ENCODE peak calls at places on chromosomes 11 and 22, in five cellular contexts. Y is HepG2, R is K562, N is HCT116, J is GM12878. T is an unnamed sample.

GRCh38 chr11:10325398-10326079 is 20.7 kb downstream of the ADM start:
- DNase-seq in J (no peak), Y (no peak), N (no peak), R (no peak), T (no peak)

GRCh38 chr22:19082101-19082500 is 40.1 kb downstream of the DGCR2 start:
- DNase-seq in R (no peak), N (no peak), Y (no peak), J (no peak), T (no peak)

GRCh38 chr11:129061466-129062194 is 119.0 kb upstream of the TP53AIP1 start:
- DNase-seq in Y (no peak), J (no peak), N (peak; percentile 80), R (no peak), T (no peak)

GRCh38 chr11:122593473-122594420 is 61.8 kb upstream of the UBASH3B start:
- DNase-seq in Y (no peak), R (no peak), J (no peak), N (no peak), T (no peak)

GRCh38 chr11:43574949-43575915 is 105.3 kb upstream of the HSD17B12 start:
- DNase-seq in N (no peak), J (no peak), R (no peak), Y (no peak), T (peak; percentile 83)

GRCh38 chr11:105456950-105457349 is 152.9 kb upstream of the GRIA4 start:
- DNase-seq in R (peak; percentile 5), N (no peak), J (no peak), Y (no peak), T (no peak)

GRCh38 chr22:19842386-19843106 is 12.1 kb downstream of the GNB1L start:
- DNase-seq in J (no peak), N (no peak), R (peak; percentile 25), Y (no peak), T (peak; percentile 60)

GRCh38 chr11:121592708-121593107 is 139.9 kb upstream of the SORL1-AS1 start:
- DNase-seq in N (no peak), Y (no peak), J (peak; percentile 17), R (no peak), T (no peak)

DNA sequence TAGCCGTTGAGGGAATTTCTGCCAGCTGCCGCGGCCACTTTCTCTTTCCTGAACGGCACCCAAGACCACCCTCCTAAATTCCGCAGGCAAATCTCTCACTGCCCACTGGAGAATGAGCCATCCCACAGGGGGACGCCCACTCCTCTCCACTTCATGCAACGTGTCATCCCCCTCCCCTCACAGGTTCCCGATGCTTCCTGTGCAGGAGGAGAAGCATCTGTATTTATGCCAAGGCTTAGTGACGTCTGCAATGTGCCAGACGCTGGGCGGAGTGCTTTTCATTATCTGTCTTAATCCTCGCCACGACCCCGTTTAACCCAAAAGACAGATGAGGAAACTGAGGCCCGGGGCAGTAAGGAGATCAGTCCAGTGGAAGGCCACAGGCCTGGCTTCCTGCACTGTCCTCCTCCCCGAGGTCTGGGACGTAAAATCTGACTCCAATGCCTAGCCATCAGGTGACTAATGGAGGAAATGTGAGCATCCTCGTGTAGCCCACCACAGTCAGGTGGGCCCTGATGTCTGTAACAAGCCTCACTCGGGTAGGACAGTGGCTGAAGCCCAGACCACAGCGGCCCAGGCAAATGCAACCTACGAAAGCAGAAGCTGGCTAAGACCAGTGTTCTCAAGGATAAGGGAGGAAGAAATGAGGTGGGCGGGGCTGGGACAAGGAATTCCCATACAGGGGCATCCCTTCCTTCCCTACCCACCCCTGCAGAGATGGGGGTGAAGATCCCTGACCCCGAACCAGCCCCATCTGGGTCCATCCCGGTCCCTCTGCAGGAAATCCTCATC is 23.1 kb downstream of the MN1 start:
- DNase-seq in N (no peak), J (no peak), Y (no peak), R (no peak), T (no peak)
- TF ChIP-seq ZBTB33 in N (no peak), J (no peak), Y (no peak), R (no peak), T (no peak)

GRCh38 chr11:63979426-63979825 is 5.0 kb downstream of the COX8A start:
- DNase-seq in N (no peak), R (no peak), Y (no peak), J (no peak), T (no peak)

GRCh38 chr11:63970902-63971301 is 3.5 kb upstream of the COX8A start:
- DNase-seq in Y (peak; percentile 48), R (no peak), J (no peak), N (no peak), T (no peak)

GRCh38 chr11:63978551-63979235 is 4.3 kb downstream of the COX8A start:
- DNase-seq in J (no peak), R (no peak), N (no peak), Y (no peak), T (no peak)

GRCh38 chr11:63974259-63975143 is at the start of gene COX8A:
- DNase-seq in J (peak; percentile 99), N (peak; percentile 100), R (peak; percentile 98), Y (peak; percentile 99), T (peak; percentile 94)
- TF ChIP-seq ZBTB33 in J (no peak), N (no peak), R (peak; percentile 51), Y (no peak), T (no peak)

GRCh38 chr11:79066456-79067354 is 374.1 kb downstream of the TENM4 start:
- DNase-seq in Y (no peak), J (no peak), R (peak; percentile 29), N (no peak), T (peak; percentile 94)
- TF ChIP-seq ZBTB33 in Y (no peak), J (no peak), R (no peak), N (no peak), T (no peak)

DNA sequence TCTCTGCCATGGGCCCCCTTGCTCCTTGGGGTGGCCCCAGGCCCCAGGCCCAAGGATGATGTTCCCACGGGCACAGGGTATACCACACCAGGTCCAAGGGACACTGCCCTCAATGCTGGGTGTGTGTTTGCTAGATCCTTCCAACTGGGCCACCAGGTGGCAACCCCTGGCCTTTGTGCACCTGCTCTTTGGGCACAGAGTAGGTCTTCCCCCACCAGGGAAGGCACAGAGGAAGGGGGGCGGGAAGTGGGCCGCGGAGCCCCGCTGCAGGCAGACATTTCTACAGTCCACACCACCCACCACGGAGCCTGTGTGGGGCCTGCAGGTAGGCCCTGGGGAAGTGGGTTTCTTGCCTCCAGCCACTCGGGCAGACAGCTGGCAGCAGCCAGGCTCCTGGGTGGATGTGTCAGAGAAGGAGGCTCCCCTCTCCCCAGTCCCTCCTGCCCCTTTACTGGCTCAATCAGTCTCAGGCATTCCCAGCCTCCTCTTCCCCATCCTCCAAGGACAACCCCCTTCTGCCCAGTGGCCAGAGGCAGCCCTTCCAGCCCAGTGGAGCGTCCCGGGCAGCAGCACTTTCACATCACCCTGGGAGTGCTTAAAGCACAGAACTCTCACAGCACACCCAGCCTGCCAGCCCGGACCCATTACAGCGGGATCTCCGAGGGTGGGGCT is 21.6 kb downstream of the MAFF start:
- DNase-seq in Y (no peak), J (no peak), N (no peak), R (no peak), T (no peak)
- TF ChIP-seq ZBTB33 in Y (no peak), J (no peak), N (no peak), R (no peak), T (no peak)

DNA sequence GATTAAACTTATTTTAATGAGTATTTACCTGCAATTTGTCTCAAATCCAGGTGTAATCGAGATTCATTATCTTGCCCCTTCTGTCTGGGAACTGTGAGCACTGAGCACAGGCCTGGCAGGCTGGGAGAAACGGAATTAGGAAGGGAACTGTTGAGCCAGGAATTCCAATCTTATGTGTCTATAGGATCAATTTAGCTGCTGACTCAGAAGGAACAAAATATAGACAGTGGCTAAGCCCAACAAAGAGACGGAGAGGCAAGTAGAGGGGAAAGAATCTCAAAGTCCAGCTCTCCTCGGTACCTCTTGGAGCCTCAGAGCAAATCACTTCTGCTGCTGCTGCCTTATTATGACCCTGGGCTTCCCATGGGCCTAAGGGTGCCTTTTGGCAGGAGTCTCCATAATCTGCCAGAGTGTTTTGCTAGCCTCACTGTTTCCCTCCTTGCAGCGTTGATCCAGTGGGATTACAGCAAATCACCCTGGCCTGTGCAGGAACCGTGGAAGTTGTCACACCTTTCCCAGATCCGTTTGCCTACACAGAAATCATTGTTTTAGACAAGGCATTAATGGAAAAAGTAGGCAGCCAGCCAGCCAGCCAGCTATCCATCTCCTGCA is 31.7 kb downstream of the PAX6 start:
- DNase-seq in N (no peak), J (no peak), R (no peak), Y (no peak), T (no peak)
- TF ChIP-seq ZBTB33 in N (no peak), J (no peak), R (no peak), Y (no peak), T (no peak)

DNA sequence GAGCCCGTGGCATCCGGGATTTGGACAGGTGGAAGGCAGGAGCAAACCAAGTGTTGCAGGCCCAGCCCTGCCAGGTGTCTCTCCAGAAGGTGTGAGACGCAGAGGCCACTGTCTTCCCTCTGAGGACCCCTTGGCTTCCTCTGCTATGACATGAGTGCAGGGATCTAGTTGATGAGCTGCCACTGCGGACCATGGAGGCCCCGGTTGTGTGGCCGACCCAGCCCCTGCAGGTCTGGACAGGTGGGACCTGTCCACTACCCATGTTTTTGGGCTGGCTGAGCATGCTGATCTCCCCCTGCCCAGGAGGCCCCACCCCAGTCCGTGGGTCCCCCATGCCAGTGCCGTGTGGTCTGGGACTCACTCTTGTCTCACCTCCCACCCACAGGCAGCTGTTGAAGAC is 22.9 kb downstream of the PRR5 start:
- DNase-seq in R (no peak), Y (no peak), J (no peak), N (no peak), T (no peak)
- TF ChIP-seq ZBTB33 in R (no peak), Y (no peak), J (no peak), N (no peak), T (no peak)

DNA sequence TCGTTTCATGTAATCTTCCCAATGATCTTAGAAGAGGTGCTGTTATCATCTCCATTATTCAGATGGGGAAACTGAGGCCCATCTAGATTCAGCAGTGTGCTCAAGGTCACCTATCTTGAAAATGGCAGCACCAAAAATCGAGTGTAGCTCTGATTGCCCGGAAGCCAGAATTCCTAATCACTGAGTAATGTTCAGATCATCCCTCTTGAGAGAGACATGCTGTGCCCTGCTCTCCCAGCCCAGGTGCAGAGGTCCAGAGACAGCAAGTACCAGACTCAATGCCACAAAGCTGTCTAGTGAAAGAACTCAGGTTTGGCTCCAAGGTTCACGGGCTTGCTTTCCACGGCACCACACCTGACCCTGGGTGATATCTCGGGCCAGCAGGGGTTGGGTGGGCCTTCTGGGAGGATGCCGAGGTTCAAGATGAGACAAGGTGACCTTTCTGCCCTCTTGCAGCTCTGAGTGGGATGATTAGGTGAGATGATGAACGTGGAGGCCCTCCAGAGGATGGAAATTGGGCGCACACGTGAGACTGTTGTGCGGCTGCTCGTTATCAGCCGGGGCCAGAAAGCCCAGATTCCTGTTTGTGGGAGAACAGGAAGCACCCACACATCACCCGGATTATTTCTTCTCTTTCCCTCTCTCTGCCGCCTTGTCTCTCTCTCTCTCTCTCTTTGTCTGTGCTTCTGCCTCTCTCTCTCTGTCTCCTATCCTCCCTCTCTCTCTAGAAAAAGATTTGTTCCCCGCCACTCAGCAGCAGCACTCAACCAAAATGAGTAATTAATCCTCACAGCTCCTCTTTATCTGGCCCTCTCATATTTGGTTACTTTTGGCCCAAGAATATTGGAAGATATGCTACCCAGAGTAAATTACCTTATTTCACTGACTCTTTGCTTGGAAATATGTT is 19.0 kb upstream of the RASD2 start:
- DNase-seq in Y (no peak), N (no peak), R (peak; percentile 37), J (no peak), T (no peak)
- TF ChIP-seq ZBTB33 in Y (no peak), N (no peak), R (no peak), J (no peak), T (no peak)

T was measured in SK-N-SH.